ENCODE peak calls at places on chromosomes 7 and 10, in six cellular contexts. One of them, this sample, is unnamed.

GRCh38 chr7:116617878-116618277 is 54.1 kb upstream of the MET start:
- DNase-seq in astrocyte of the cerebellum: no peak
- DNase-seq in WTC11: no peak
- DNase-seq in esophagus squamous epithelium: no peak
- DNase-seq in GM10248: no peak
- DNase-seq in foreskin fibroblast: no peak
- DNase-seq in this sample: no peak

GRCh38 chr10:98485959-98486358 is 39.2 kb upstream of the HPS1 start:
- DNase-seq in foreskin fibroblast: peak
- DNase-seq in GM10248: no peak
- DNase-seq in esophagus squamous epithelium: no peak
- DNase-seq in WTC11: no peak
- DNase-seq in astrocyte of the cerebellum: no peak
- DNase-seq in this sample: no peak

GRCh38 chr10:89695307-89695706 is 6.1 kb upstream of the KIF20B start:
- DNase-seq in esophagus squamous epithelium: no peak
- DNase-seq in astrocyte of the cerebellum: no peak
- DNase-seq in WTC11: no peak
- DNase-seq in GM10248: no peak
- DNase-seq in foreskin fibroblast: no peak
- DNase-seq in this sample: no peak

GRCh38 chr7:15977663-15978062 is 291.2 kb upstream of the MEOX2 start:
- DNase-seq in astrocyte of the cerebellum: no peak
- DNase-seq in GM10248: no peak
- DNase-seq in foreskin fibroblast: peak
- DNase-seq in esophagus squamous epithelium: no peak
- DNase-seq in WTC11: no peak
- DNase-seq in this sample: no peak

GRCh38 chr7:47428052-47428779 is 153.7 kb downstream of the TNS3 start:
- DNase-seq in GM10248: no peak
- DNase-seq in WTC11: no peak
- DNase-seq in astrocyte of the cerebellum: no peak
- DNase-seq in esophagus squamous epithelium: no peak
- DNase-seq in foreskin fibroblast: no peak
- DNase-seq in this sample: no peak

GRCh38 chr10:61904711-61905445 is 3.4 kb downstream of the ARID5B start:
- DNase-seq in foreskin fibroblast: peak
- DNase-seq in esophagus squamous epithelium: no peak
- DNase-seq in astrocyte of the cerebellum: no peak
- DNase-seq in WTC11: no peak
- DNase-seq in GM10248: peak
- DNase-seq in this sample: no peak

GRCh38 chr7:411677-412312 is 107.9 kb downstream of the PDGFA start:
- DNase-seq in esophagus squamous epithelium: no peak
- DNase-seq in GM10248: no peak
- DNase-seq in astrocyte of the cerebellum: no peak
- DNase-seq in WTC11: peak
- DNase-seq in foreskin fibroblast: no peak
- DNase-seq in this sample: peak

GRCh38 chr10:27661511-27662286 is 83.9 kb downstream of the MKX start:
- DNase-seq in astrocyte of the cerebellum: no peak
- DNase-seq in foreskin fibroblast: peak
- DNase-seq in WTC11: no peak
- DNase-seq in esophagus squamous epithelium: no peak
- DNase-seq in GM10248: no peak
- DNase-seq in this sample: no peak

GRCh38 chr10:72116372-72116771 is 28.0 kb upstream of the SPOCK2 start:
- DNase-seq in WTC11: no peak
- DNase-seq in foreskin fibroblast: no peak
- DNase-seq in esophagus squamous epithelium: no peak
- DNase-seq in GM10248: no peak
- DNase-seq in astrocyte of the cerebellum: no peak
- DNase-seq in this sample: no peak

GRCh38 chr7:2817456-2817855 is 26.7 kb downstream of the GNA12 start:
- DNase-seq in WTC11: no peak
- DNase-seq in GM10248: no peak
- DNase-seq in foreskin fibroblast: no peak
- DNase-seq in astrocyte of the cerebellum: no peak
- DNase-seq in esophagus squamous epithelium: no peak
- DNase-seq in this sample: no peak

GRCh38 chr7:93720106-93720505 is 145.6 kb upstream of the CALCR start:
- DNase-seq in GM10248: no peak
- DNase-seq in foreskin fibroblast: no peak
- DNase-seq in WTC11: no peak
- DNase-seq in esophagus squamous epithelium: no peak
- DNase-seq in astrocyte of the cerebellum: no peak
- DNase-seq in this sample: no peak

GRCh38 chr7:18425227-18425626 is 70.3 kb upstream of the HDAC9 start:
- DNase-seq in GM10248: no peak
- DNase-seq in WTC11: no peak
- DNase-seq in esophagus squamous epithelium: no peak
- DNase-seq in astrocyte of the cerebellum: no peak
- DNase-seq in foreskin fibroblast: no peak
- DNase-seq in this sample: no peak

GRCh38 chr7:112136707-112137008 is 69.5 kb downstream of the DOCK4 start:
- DNase-seq in GM10248: no peak
- DNase-seq in WTC11: no peak
- DNase-seq in foreskin fibroblast: no peak
- DNase-seq in astrocyte of the cerebellum: no peak
- DNase-seq in esophagus squamous epithelium: no peak
- DNase-seq in this sample: no peak

GRCh38 chr7:15556706-15557105 is 5.1 kb downstream of the AGMO start:
- DNase-seq in astrocyte of the cerebellum: no peak
- DNase-seq in foreskin fibroblast: no peak
- DNase-seq in WTC11: no peak
- DNase-seq in esophagus squamous epithelium: no peak
- DNase-seq in GM10248: no peak
- DNase-seq in this sample: no peak

GRCh38 chr7:29163854-29164253 is 17.5 kb upstream of the CPVL start:
- DNase-seq in astrocyte of the cerebellum: no peak
- DNase-seq in WTC11: no peak
- DNase-seq in GM10248: no peak
- DNase-seq in esophagus squamous epithelium: no peak
- DNase-seq in foreskin fibroblast: no peak
- DNase-seq in this sample: no peak

GRCh38 chr10:75547391-75548298 is 116.2 kb downstream of the LRMDA start:
- DNase-seq in astrocyte of the cerebellum: peak
- DNase-seq in WTC11: no peak
- DNase-seq in foreskin fibroblast: peak
- DNase-seq in esophagus squamous epithelium: no peak
- DNase-seq in GM10248: no peak
- DNase-seq in this sample: no peak

GRCh38 chr7:157499835-157500153 is 163.0 kb downstream of the DNAJB6 start:
- DNase-seq in esophagus squamous epithelium: no peak
- DNase-seq in GM10248: no peak
- DNase-seq in WTC11: no peak
- DNase-seq in foreskin fibroblast: no peak
- DNase-seq in astrocyte of the cerebellum: no peak
- DNase-seq in this sample: no peak

GRCh38 chr10:96082153-96082552 is 38.8 kb downstream of the CCNJ start:
- DNase-seq in foreskin fibroblast: no peak
- DNase-seq in astrocyte of the cerebellum: no peak
- DNase-seq in esophagus squamous epithelium: no peak
- DNase-seq in GM10248: no peak
- DNase-seq in WTC11: no peak
- DNase-seq in this sample: no peak

GRCh38 chr7:4683043-4683883 is 1.2 kb downstream of the FOXK1 start:
- DNase-seq in foreskin fibroblast: no peak
- DNase-seq in WTC11: no peak
- DNase-seq in GM10248: no peak
- DNase-seq in esophagus squamous epithelium: no peak
- DNase-seq in astrocyte of the cerebellum: no peak
- DNase-seq in this sample: peak

GRCh38 chr7:140996-141395 is 51.4 kb upstream of the FAM20C start:
- DNase-seq in foreskin fibroblast: no peak
- DNase-seq in astrocyte of the cerebellum: no peak
- DNase-seq in WTC11: no peak
- DNase-seq in esophagus squamous epithelium: no peak
- DNase-seq in GM10248: no peak
- DNase-seq in this sample: no peak

GRCh38 chr10:11525503-11525902 is 85.9 kb downstream of the USP6NL start:
- DNase-seq in foreskin fibroblast: no peak
- DNase-seq in WTC11: no peak
- DNase-seq in astrocyte of the cerebellum: no peak
- DNase-seq in GM10248: no peak
- DNase-seq in esophagus squamous epithelium: no peak
- DNase-seq in this sample: no peak

GRCh38 chr10:121525276-121526039 is 72.8 kb downstream of the FGFR2 start:
- DNase-seq in astrocyte of the cerebellum: no peak
- DNase-seq in GM10248: no peak
- DNase-seq in WTC11: no peak
- DNase-seq in foreskin fibroblast: no peak
- DNase-seq in esophagus squamous epithelium: no peak
- DNase-seq in this sample: no peak

GRCh38 chr7:140209866-140210609 is 33.3 kb upstream of the KDM7A start:
- DNase-seq in WTC11: no peak
- DNase-seq in GM10248: peak
- DNase-seq in astrocyte of the cerebellum: no peak
- DNase-seq in foreskin fibroblast: no peak
- DNase-seq in esophagus squamous epithelium: peak
- DNase-seq in this sample: peak

GRCh38 chr7:2641406-2642393 is 9.9 kb downstream of the TTYH3 start:
- DNase-seq in astrocyte of the cerebellum: peak
- DNase-seq in esophagus squamous epithelium: no peak
- DNase-seq in foreskin fibroblast: peak
- DNase-seq in WTC11: peak
- DNase-seq in GM10248: peak
- DNase-seq in this sample: peak

GRCh38 chr7:80614911-80615310 is 23.5 kb upstream of the CD36 start:
- DNase-seq in WTC11: no peak
- DNase-seq in foreskin fibroblast: peak
- DNase-seq in astrocyte of the cerebellum: no peak
- DNase-seq in GM10248: no peak
- DNase-seq in esophagus squamous epithelium: no peak
- DNase-seq in this sample: no peak

GRCh38 chr10:11191673-11192072 is 174.0 kb downstream of the CELF2 start:
- DNase-seq in astrocyte of the cerebellum: no peak
- DNase-seq in foreskin fibroblast: no peak
- DNase-seq in WTC11: no peak
- DNase-seq in esophagus squamous epithelium: no peak
- DNase-seq in GM10248: no peak
- DNase-seq in this sample: no peak

DNA sequence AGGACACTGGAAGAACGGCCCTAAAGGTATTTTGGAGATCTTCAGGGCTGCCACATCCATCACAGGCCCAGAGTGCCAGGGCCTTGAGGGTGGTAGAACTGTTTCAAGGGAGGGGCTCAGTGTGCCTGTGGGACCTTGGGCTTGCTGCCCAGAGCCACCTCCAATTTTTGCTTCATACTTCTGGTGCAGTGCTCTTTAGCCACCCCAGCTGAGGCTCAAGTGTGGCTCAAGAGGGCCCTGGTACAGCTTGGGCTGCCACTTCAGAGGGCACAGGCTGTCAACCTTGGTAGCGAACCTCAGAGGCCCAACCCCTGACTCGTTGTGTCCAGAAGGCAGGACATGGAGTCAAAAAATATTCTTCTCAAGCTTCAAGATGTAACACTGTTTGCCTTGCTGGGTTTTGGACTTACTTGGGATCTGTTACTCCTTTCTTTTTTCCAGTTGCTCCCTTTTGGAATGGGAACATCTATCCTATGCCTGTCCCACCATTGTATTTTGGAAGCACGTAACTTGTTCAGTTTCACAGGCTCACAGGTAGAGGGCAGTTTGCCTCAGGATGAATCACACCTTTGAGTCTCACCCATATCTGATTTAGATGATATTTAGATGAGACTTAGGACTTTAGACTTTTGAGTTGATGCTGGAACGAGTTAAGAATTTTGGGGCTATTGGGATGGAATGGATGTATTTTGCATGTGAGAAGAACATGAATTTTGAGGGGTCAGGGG is 224.8 kb downstream of the RPS24 start:
- DNase-seq in esophagus squamous epithelium: no peak
- DNase-seq in foreskin fibroblast: no peak
- DNase-seq in WTC11: no peak
- DNase-seq in astrocyte of the cerebellum: no peak
- DNase-seq in GM10248: no peak
- DNase-seq in this sample: no peak
- TF ChIP-seq CTCF in esophagus squamous epithelium: peak
- TF ChIP-seq CTCF in foreskin fibroblast: no peak
- TF ChIP-seq CTCF in WTC11: no peak
- TF ChIP-seq CTCF in astrocyte of the cerebellum: no peak
- TF ChIP-seq CTCF in GM10248: no peak
- TF ChIP-seq CTCF in this sample: no peak

DNA sequence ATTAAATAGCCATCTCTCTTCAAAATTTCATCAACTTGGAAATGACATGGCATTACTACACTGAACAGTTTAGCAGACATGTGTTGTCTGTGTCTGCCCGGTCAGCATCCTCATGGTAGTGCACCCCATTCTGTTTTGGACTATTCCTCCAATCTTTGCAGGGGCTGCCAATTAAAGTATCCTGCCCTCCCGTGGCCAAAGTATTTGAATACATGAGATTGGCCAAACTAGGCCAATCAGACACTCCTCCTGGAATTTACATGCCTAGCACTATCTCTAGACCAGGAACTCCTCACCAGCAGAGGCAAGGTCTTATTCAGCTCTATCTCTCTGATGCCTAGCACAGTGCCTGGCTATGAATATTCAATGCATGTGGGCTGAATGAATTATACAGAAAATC is 4.4 kb downstream of the SHTN1 start:
- DNase-seq in foreskin fibroblast: no peak
- DNase-seq in WTC11: no peak
- DNase-seq in GM10248: no peak
- DNase-seq in esophagus squamous epithelium: no peak
- DNase-seq in astrocyte of the cerebellum: no peak
- DNase-seq in this sample: no peak
- TF ChIP-seq CTCF in foreskin fibroblast: no peak
- TF ChIP-seq CTCF in WTC11: no peak
- TF ChIP-seq CTCF in GM10248: no peak
- TF ChIP-seq CTCF in esophagus squamous epithelium: no peak
- TF ChIP-seq CTCF in astrocyte of the cerebellum: no peak
- TF ChIP-seq CTCF in this sample: no peak

GRCh38 chr7:77460057-77460486 is 43.9 kb upstream of the GSAP start:
- DNase-seq in GM10248: no peak
- DNase-seq in esophagus squamous epithelium: no peak
- DNase-seq in foreskin fibroblast: no peak
- DNase-seq in astrocyte of the cerebellum: no peak
- DNase-seq in WTC11: no peak
- DNase-seq in this sample: no peak
- TF ChIP-seq CTCF in GM10248: peak
- TF ChIP-seq CTCF in esophagus squamous epithelium: peak
- TF ChIP-seq CTCF in foreskin fibroblast: peak
- TF ChIP-seq CTCF in astrocyte of the cerebellum: peak
- TF ChIP-seq CTCF in WTC11: no peak
- TF ChIP-seq CTCF in this sample: no peak

DNA sequence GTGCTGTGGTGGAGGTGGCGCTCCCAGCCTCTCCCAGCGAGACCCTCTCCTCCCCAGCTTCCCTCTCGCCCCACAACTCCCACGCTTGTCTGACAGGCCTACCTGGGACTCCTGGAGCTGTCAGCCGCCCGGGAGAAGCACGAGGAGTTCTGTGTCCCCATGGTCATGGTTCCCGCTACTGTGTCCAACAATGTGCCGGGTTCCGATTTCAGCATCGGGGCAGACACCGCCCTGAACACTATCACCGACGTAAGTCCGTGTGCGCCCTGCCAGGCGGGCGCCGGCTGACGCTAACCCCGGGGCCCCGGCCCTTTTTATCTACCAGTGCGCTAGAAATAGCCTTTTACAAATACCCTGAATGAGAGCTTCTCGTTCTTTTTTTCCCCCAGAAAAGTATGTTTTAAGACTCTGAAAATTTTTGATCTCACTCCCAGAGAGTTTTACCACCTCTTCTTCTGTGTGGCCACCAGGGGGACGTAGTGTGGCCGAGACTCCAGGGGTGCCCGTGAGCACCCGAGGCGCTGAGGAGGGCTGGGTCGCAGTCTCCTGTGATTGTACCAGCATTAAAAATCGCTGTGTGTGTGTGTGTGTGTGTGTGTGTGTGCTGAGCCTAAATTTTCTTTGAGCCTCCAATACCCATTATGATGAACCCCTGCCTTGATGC is 52.6 kb downstream of the PFKP start:
- DNase-seq in WTC11: peak
- DNase-seq in esophagus squamous epithelium: no peak
- DNase-seq in foreskin fibroblast: no peak
- DNase-seq in GM10248: no peak
- DNase-seq in astrocyte of the cerebellum: no peak
- DNase-seq in this sample: no peak
- TF ChIP-seq CTCF in WTC11: peak
- TF ChIP-seq CTCF in esophagus squamous epithelium: peak
- TF ChIP-seq CTCF in foreskin fibroblast: peak
- TF ChIP-seq CTCF in GM10248: peak
- TF ChIP-seq CTCF in astrocyte of the cerebellum: peak
- TF ChIP-seq CTCF in this sample: no peak